ENCODE peak calls at places on chromosomes 6 and 20, in seven cellular contexts. A is AG09309, Z is right cardiac atrium, Q is fibroblast of pulmonary artery, Y is epithelial cell of esophagus, K is mammary epithelial cell, E is tibial artery. D is an unnamed sample.

GRCh38 chr6:48835421-48835958 is 627.6 kb downstream of the MMUT start:
- DNase-seq in A (no peak), Z (no peak), Q (peak; percentile 66), Y (no peak), K (no peak), E (no peak), D (no peak)

GRCh38 chr6:166903027-166903426 is 53.3 kb downstream of the RNASET2 start:
- DNase-seq in A (no peak), Z (no peak), Q (no peak), Y (no peak), K (no peak), E (no peak), D (no peak)

GRCh38 chr6:71197770-71198169 is 90.8 kb upstream of the OGFRL1 start:
- DNase-seq in A (peak; percentile 53), Z (no peak), Q (peak; percentile 62), Y (peak; percentile 45), K (peak; percentile 43), E (no peak), D (no peak)

GRCh38 chr20:1005452-1006027 is 3.4 kb upstream of the RSPO4 start:
- DNase-seq in A (no peak), Z (no peak), Q (peak; percentile 26), Y (peak; percentile 75), K (peak; percentile 59), E (no peak), D (peak; percentile 52)

GRCh38 chr6:45537539-45537938 is 159.8 kb upstream of the SUPT3H start:
- DNase-seq in A (peak; percentile 38), Z (no peak), Q (no peak), Y (no peak), K (no peak), E (no peak), D (no peak)

GRCh38 chr6:169520104-169520503 is 181.7 kb downstream of the WDR27 start:
- DNase-seq in A (peak; percentile 44), Z (no peak), Q (peak; percentile 72), Y (peak; percentile 9), K (no peak), E (no peak), D (no peak)

GRCh38 chr6:28349892-28350737 is at the start of gene ZKSCAN3:
- DNase-seq in A (no peak), Z (peak; percentile 93), Q (peak; percentile 79), Y (peak; percentile 86), K (peak; percentile 76), E (peak; percentile 90), D (peak; percentile 85)

GRCh38 chr6:4316867-4317400 is 181.6 kb upstream of the ECI2 start:
- DNase-seq in A (peak; percentile 61), Z (peak; percentile 70), Q (peak; percentile 91), Y (peak; percentile 94), K (peak; percentile 76), E (peak; percentile 72), D (no peak)

DNA sequence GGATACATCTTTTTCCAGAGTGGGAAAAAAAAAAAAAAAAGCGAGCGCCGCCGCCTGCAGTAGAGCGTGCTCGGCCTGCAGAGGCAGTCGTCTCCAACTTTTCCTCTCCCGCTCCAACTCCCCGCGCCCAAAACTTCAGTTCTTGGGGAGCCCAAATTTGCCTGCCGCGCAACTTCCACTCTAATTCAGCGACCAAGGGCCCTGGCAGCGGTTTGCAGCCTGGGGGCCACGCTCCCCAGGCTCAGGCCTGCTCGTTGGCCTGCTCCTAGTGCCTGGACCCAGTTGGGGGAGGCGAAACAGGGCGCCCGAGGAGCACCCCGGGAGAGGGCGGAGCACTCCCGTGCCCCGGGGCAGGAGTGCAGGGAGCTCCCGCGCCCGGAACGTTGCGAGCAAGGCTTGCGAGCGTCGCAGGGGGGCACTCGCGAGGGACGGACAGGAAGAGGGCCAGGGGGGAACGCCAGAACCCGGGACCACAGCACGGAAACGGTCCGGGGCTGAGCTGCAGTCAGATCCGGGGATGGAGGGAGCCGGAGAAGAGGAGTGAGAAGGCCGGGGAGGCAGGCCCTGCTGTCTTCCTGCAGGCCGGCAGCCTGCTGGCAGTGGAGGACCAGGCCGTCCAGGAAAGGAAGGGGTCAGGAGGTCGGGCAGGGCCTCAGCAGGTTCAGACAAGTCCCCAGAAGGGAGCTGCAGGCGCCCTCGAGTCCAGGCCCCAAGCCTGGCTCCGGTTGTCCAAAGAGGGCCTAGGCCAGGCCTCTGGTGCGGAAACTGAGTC is at the start of gene STX16:
- DNase-seq in A (peak; percentile 74), Z (peak; percentile 96), Q (peak; percentile 94), Y (peak; percentile 97), K (peak; percentile 95), E (peak; percentile 92), D (peak; percentile 91)
- H3K4me3 ChIP-seq in A (peak within 1 kb of the TSS; percentile 88), Z (peak within 1 kb of the TSS; percentile 87), Q (peak within 1 kb of the TSS; percentile 97), Y (peak within 1 kb of the TSS; percentile 99), K (peak within 1 kb of the TSS; percentile 91), E (peak within 1 kb of the TSS; percentile 92), D (peak within 1 kb of the TSS; percentile 98)

GRCh38 chr20:62849431-62849830 is 12.2 kb downstream of the TCFL5 start:
- DNase-seq in A (no peak), Z (no peak), Q (no peak), Y (no peak), K (no peak), E (no peak), D (no peak)

GRCh38 chr20:62850333-62850974 is 11.2 kb downstream of the TCFL5 start:
- DNase-seq in A (no peak), Z (no peak), Q (no peak), Y (no peak), K (no peak), E (no peak), D (no peak)

GRCh38 chr20:62852841-62853240 is 8.8 kb downstream of the TCFL5 start:
- DNase-seq in A (no peak), Z (no peak), Q (no peak), Y (no peak), K (no peak), E (no peak), D (no peak)

GRCh38 chr20:62854121-62854520 is 7.5 kb downstream of the TCFL5 start:
- DNase-seq in A (no peak), Z (no peak), Q (no peak), Y (no peak), K (no peak), E (no peak), D (no peak)

GRCh38 chr20:62852196-62852595 is 9.4 kb downstream of the TCFL5 start:
- DNase-seq in A (no peak), Z (no peak), Q (no peak), Y (no peak), K (no peak), E (no peak), D (no peak)
- H3K4me3 ChIP-seq in A (no peak overlapping the region), Z (no peak overlapping the region), Q (no peak overlapping the region), Y (no peak overlapping the region), K (no peak overlapping the region), E (no peak overlapping the region), D (no peak overlapping the region)

DNA sequence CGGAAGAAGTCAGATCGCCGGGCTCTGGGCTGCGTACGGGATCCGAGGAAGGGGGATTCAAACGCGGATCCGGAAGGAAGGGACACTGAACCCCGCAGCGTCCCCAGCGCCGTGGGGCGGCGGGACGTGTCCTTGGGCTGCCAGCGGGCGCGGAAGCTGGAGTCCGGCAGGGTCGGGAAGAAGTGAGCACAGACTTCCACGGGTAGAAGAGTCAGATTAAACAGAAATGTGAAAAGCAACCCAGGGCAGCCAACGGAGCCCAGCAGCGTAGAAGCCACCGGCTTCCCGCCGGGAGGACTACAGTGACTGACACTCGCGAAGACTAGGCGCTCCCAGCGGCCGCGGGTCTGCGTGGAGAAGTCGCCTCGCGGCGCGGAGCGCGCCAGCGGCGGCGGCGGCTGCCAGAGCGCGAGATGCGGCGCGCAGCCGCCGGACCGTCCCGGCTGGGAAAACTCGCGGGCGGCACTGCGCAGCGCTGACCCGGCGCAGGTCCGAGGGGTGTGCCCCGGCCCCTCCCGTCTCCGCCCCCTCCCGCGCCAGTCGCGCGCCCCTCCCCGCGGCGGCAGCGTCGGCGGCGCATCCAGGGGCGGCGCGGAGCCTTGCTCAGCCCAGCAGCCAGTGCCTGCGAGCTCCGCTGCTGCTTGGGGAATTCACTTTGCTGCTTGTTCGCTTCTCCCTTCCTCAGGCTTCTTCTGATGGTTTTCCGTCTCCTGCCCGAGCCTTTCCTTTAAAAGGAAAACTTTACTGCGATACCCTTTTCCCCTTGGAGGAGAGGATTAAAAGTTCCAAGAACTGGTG is at the start of gene SAMD5:
- DNase-seq in A (peak; percentile 31), Z (peak; percentile 86), Q (peak; percentile 47), Y (peak; percentile 64), K (peak; percentile 75), E (peak; percentile 69), D (no peak)
- H3K4me3 ChIP-seq in A (peak within 1 kb of the TSS; percentile 96), Z (peak within 1 kb of the TSS; percentile 86), Q (peak within 1 kb of the TSS; percentile 58), Y (peak within 1 kb of the TSS; percentile 51), K (peak within 1 kb of the TSS; percentile 75), E (peak within 1 kb of the TSS; percentile 61), D (no peak within 1 kb of the TSS)

GRCh38 chr6:158707120-158707519 is 57.3 kb downstream of the SYTL3 start:
- DNase-seq in A (no peak), Z (no peak), Q (peak; percentile 44), Y (peak; percentile 63), K (peak; percentile 51), E (peak; percentile 65), D (no peak)
- H3K4me3 ChIP-seq in A (no peak overlapping the region), Z (no peak overlapping the region), Q (no peak overlapping the region), Y (no peak overlapping the region), K (no peak overlapping the region), E (no peak overlapping the region), D (no peak overlapping the region)

GRCh38 chr20:25082498-25082873 is 545 bp upstream of the VSX1 start:
- DNase-seq in A (no peak), Z (no peak), Q (no peak), Y (no peak), K (no peak), E (no peak), D (no peak)
- H3K4me3 ChIP-seq in A (no peak overlapping the region), Z (no peak overlapping the region), Q (no peak overlapping the region), Y (no peak overlapping the region), K (no peak overlapping the region), E (no peak overlapping the region), D (no peak overlapping the region)

GRCh38 chr20:40416274-40416673 is 272.8 kb downstream of the MAFB start:
- DNase-seq in A (no peak), Z (no peak), Q (no peak), Y (peak; percentile 93), K (peak; percentile 78), E (no peak), D (no peak)

GRCh38 chr20:40414843-40415615 is 274.0 kb downstream of the MAFB start:
- DNase-seq in A (no peak), Z (no peak), Q (no peak), Y (peak; percentile 87), K (peak; percentile 79), E (no peak), D (no peak)
- H3K4me3 ChIP-seq in A (no peak overlapping the region), Z (no peak overlapping the region), Q (no peak overlapping the region), Y (no peak overlapping the region), K (no peak overlapping the region), E (no peak overlapping the region), D (no peak overlapping the region)

DNA sequence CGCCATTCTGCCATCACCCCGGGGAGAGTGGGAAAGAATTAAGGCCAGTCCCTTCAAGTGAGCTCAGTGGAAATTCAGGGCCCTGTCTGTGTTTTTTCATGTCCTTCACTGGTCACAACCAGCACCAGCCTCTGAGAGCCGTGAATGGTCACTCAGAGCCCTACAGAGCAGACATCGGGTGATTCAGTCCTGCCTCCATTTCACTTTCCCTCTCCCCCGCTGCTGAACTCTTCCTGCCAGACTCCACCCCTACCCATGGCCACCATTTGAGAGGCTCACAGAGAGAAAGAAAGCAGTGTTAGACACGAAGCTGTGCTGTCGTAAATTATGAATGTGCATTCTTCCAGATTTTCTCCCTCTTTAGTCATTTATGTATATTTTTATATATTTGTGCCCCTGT is 5.4 kb downstream of the R3HDML start:
- DNase-seq in A (no peak), Z (no peak), Q (no peak), Y (no peak), K (no peak), E (no peak), D (no peak)
- H3K4me3 ChIP-seq in A (no peak overlapping the region), Z (no peak overlapping the region), Q (no peak overlapping the region), Y (no peak overlapping the region), K (no peak overlapping the region), E (no peak overlapping the region), D (no peak overlapping the region)